ENCODE peak calls at places on chromosomes 3 and 15, in eight cellular contexts. T is ovary, C is esophagus muscularis mucosa, K is HepG2, H is heart left ventricle, S is breast epithelium, J is adrenal gland, B is IMR-90. P is an unnamed sample. For H3K36me3, the result is how much of the 10 kb centered on the place peaks cover.

GRCh38 chr15:89776274-89777072 is at the start of gene MESP2:
- DNase-seq in K (peak), H (peak), S (no peak), J (peak), B (peak), C (peak), T (peak), P (peak)

GRCh38 chr3:136856665-136857064 is 5.3 kb upstream of the NCK1 start:
- DNase-seq in C (no peak), J (no peak), B (no peak), H (no peak), T (no peak), K (no peak), S (no peak), P (no peak)

GRCh38 chr15:95284933-95285401 is 1045.5 kb upstream of the NR2F2 start:
- DNase-seq in K (no peak), C (no peak), T (no peak), B (peak), J (no peak), H (no peak), S (no peak), P (no peak)

GRCh38 chr3:160402249-160403027 is 3.0 kb downstream of the SMC4 start:
- DNase-seq in B (no peak), H (no peak), K (no peak), C (no peak), J (no peak), T (no peak), S (no peak), P (no peak)

GRCh38 chr3:71421475-71421819 is 162.1 kb downstream of the FOXP1 start:
- DNase-seq in K (no peak), J (no peak), B (no peak), H (no peak), T (no peak), C (no peak), S (no peak), P (no peak)

GRCh38 chr3:150899141-150899540 is 6.1 kb downstream of the MINDY4B start:
- DNase-seq in J (no peak), B (no peak), H (no peak), S (no peak), C (no peak), K (no peak), T (no peak), P (no peak)

GRCh38 chr15:99135194-99135593 is 30.3 kb downstream of the SYNM start:
- DNase-seq in T (no peak), J (peak), K (peak), S (peak), C (no peak), B (peak), H (no peak), P (peak)

GRCh38 chr15:87099916-87100315 is 1020.2 kb downstream of the AGBL1 start:
- DNase-seq in C (no peak), J (no peak), H (no peak), T (no peak), S (no peak), B (no peak), K (no peak), P (no peak)

GRCh38 chr3:113643583-113643982 is 52.9 kb downstream of the USF3 start:
- DNase-seq in C (no peak), S (no peak), K (no peak), B (no peak), H (no peak), T (no peak), J (no peak), P (no peak)

GRCh38 chr15:68492855-68493254 is 60.9 kb upstream of the ITGA11 start:
- DNase-seq in K (no peak), S (no peak), B (peak), H (peak), C (no peak), T (peak), J (no peak), P (peak)

GRCh38 chr3:53938645-53939044 is 47.0 kb upstream of the SELENOK start:
- DNase-seq in T (peak), B (peak), H (no peak), K (peak), J (peak), S (no peak), C (no peak), P (peak)

GRCh38 chr15:100913961-100914360 is 5.2 kb upstream of the LRRK1 start:
- DNase-seq in C (no peak), S (no peak), K (no peak), J (no peak), T (peak), B (no peak), H (peak), P (no peak)

GRCh38 chr3:185316740-185317407 is 46.1 kb upstream of the MAP3K13 start:
- DNase-seq in J (no peak), K (peak), T (no peak), S (no peak), C (no peak), B (peak), H (no peak), P (no peak)

GRCh38 chr3:150237490-150237889 is 170.6 kb upstream of the TSC22D2 start:
- DNase-seq in J (peak), C (no peak), K (no peak), B (peak), H (no peak), T (no peak), S (no peak), P (peak)

GRCh38 chr3:37402351-37402750 is 228.0 kb upstream of the LRRFIP2 start:
- DNase-seq in T (no peak), C (no peak), B (no peak), H (no peak), K (no peak), J (no peak), S (no peak), P (no peak)

GRCh38 chr3:106454497-106454896 is 585.7 kb upstream of the CBLB start:
- DNase-seq in K (no peak), J (no peak), B (no peak), S (no peak), T (no peak), H (no peak), C (no peak), P (no peak)

GRCh38 chr3:134330895-134331810 is 43.1 kb downstream of the AMOTL2 start:
- DNase-seq in S (peak), K (no peak), B (peak), C (no peak), J (no peak), T (no peak), H (peak), P (peak)

GRCh38 chr3:52280046-52280445 is 1.6 kb upstream of the WDR82 start:
- DNase-seq in B (no peak), H (no peak), K (no peak), T (no peak), J (no peak), C (no peak), S (no peak), P (no peak)

GRCh38 chr15:38130200-38130567 is 122.5 kb upstream of the SPRED1 start:
- DNase-seq in B (no peak), T (no peak), S (no peak), J (no peak), H (no peak), K (no peak), C (no peak), P (no peak)

GRCh38 chr3:10259036-10259435 is 10.8 kb downstream of the TATDN2 start:
- DNase-seq in H (no peak), J (no peak), S (no peak), B (no peak), T (no peak), C (no peak), K (no peak), P (no peak)
- H3K36me3 ChIP-seq in H (under half), J (under half), S (under half), B (under half), T (under half), C (under half), K (half or more), P (under half)

DNA sequence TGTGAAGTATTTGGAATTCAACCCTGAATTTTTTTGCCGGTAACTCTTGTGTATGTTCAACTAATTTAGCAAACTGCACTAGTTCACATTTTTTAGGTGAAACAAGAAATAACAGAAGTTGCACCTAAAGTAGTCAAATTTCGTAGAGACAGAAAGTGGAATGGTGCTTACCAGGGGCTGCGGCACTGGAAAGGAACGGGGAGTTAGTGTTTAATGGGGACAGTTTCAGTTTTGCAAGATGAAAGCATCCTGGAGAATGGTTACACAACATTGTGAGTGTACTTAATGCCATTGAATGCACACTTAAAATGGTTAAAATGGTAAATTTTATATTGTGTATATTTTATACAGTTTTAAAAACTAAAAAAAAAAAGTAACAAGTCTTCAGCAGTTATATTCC is 27.4 kb downstream of the PPARG start:
- DNase-seq in K (no peak), B (no peak), T (no peak), H (no peak), J (no peak), C (no peak), S (no peak), P (no peak)
- H3K27ac ChIP-seq in K (peak), B (no peak), T (no peak), H (no peak), J (no peak), C (no peak), S (no peak), P (no peak)

GRCh38 chr15:75347222-75348033 is 589 bp downstream of the NEIL1 start:
- DNase-seq in B (no peak), H (peak), J (peak), C (no peak), K (no peak), T (peak), S (no peak), P (peak)
- TF ChIP-seq POLR2A in B (no peak), H (no peak), J (no peak), C (no peak), K (peak), T (peak), S (no peak), P (no peak)

DNA sequence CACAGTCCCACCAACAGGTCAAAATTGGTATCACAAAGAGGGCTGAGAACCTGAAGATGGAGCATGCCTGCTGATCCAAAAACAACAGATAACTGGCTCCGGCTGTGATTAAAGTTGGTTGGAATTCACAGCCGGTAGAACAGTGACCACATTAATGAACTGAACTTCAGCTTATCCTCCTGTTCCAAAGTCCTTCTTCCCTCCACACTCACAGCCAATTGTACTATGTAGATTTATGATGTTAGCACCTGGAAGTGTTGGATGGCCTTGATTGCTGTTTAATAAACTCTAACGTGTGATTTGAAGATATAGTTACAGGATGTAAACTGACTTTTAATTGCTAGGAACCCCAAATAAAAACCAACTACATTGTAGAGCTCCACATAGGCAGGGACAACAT is 367.3 kb upstream of the FRG2C start:
- DNase-seq in J (no peak), B (no peak), C (peak), T (no peak), S (no peak), H (no peak), K (no peak), P (no peak)
- H3K36me3 ChIP-seq in J (under half), B (under half), C (under half), T (under half), S (under half), H (under half), K (under half), P (under half)

GRCh38 chr15:71334874-71335273 is 219.6 kb downstream of the THSD4 start:
- DNase-seq in J (no peak), S (no peak), T (no peak), B (peak), K (no peak), H (no peak), C (no peak), P (no peak)

GRCh38 chr15:71337197-71337845 is 222.1 kb downstream of the THSD4 start:
- DNase-seq in S (peak), K (no peak), C (no peak), B (no peak), J (no peak), H (no peak), T (no peak), P (peak)

GRCh38 chr15:71335591-71335990 is 220.3 kb downstream of the THSD4 start:
- DNase-seq in S (no peak), T (no peak), H (no peak), K (no peak), J (no peak), C (no peak), B (peak), P (no peak)

GRCh38 chr15:71338251-71338650 is 223.0 kb downstream of the THSD4 start:
- DNase-seq in C (no peak), J (no peak), S (no peak), K (no peak), T (no peak), H (peak), B (no peak), P (no peak)

DNA sequence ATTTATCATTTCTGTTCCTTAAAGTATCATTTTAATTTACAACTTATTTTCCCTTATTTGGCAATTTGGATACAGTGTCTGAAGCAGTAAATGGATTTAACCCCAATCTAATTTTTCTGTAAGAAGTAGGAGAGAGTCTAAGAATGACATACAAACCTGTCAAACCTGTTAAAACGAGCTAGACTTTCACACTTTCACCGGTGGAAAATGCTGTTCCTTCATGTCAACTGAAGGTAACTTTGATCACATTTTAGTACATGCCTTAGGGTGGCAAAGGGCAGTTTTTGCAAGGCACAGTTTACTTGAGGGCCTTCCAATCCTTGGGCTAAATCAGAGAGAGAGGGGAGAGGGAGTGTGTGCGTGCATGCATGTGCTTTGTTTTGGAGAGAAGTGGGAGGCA is 221.4 kb downstream of the THSD4 start:
- DNase-seq in B (no peak), S (no peak), H (no peak), J (no peak), K (no peak), C (no peak), T (no peak), P (no peak)
- H3K27ac ChIP-seq in B (peak), S (peak), H (peak), J (no peak), K (no peak), C (no peak), T (no peak), P (no peak)

DNA sequence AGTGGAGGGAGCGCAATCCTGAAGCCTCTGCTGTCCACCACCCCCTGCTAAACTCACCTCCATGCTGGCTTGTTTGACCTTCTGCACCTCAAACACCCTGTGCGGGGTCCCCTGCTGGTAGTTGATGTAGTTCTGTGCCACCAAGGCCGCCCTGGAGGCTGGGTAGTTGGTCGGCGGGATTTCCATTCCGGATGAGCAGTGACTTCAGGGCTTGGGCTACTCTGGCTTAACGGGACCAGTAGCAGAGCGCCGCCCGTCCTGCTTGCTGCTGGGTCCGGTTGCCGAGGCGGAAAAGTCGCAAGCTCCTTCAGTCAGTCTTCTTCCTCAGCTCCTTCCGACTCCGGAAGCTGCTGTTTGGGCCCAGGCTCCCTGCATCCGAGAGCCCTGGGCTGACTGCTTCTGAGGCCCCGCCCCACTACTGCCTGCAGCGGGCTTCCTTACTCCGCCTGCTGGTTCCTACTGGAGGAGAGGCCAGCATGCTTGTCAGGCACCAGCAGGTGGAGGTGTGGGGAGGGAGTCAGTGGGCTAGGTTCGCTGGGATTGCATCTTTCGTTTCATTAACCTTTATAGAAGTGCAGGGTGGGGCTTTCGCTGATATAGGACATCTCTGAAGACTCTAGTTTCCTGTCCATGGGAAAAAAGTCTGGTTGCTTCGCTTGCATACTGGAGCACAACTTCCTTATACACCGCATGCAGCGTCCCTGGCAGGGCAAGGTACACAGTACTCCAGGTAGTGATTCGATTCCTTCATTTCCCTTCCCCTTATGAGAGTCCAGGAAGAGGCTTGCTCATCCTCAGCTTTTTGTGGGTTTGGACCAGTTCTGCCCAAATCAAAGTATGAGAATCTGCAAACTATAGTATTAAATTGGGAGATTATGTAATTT is at the start of gene LXN:
- DNase-seq in S (peak), T (peak), J (peak), H (peak), B (peak), K (peak), C (peak), P (peak)
- TF ChIP-seq POLR2A in S (no peak), T (no peak), J (no peak), H (no peak), B (peak), K (no peak), C (no peak), P (peak)

DNA sequence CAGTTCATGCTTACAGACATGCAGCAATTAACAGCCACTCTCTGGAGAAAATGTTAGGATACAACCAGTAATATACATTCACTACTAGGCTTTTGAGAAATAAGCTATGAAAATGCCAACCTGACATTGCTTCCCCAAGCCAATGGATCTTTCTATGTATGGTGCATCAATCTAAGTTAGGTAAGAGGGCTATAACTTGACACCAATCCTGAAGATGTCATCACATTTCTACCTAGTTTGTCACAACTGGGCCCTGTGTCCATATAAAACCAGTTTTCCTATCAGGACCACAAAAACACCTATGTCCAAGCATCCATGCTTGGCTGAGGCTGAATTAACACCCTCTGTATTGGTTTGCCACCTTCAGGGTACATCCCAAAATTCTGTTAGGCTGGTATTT is 13.8 kb upstream of the GPX1 start:
- DNase-seq in C (no peak), J (no peak), T (no peak), B (no peak), S (no peak), H (no peak), K (no peak), P (no peak)
- H3K36me3 ChIP-seq in C (under half), J (half or more), T (under half), B (under half), S (under half), H (half or more), K (half or more), P (under half)

GRCh38 chr15:63089260-63090043 is 32.2 kb upstream of the LACTB start:
- DNase-seq in T (no peak), J (no peak), K (peak), H (peak), S (no peak), C (no peak), B (peak), P (peak)

GRCh38 chr15:63093486-63094205 is 28.0 kb upstream of the LACTB start:
- DNase-seq in T (peak), B (peak), H (peak), J (peak), C (peak), S (peak), K (peak), P (peak)

GRCh38 chr15:63094495-63094931 is 27.1 kb upstream of the LACTB start:
- DNase-seq in H (no peak), B (peak), T (no peak), J (no peak), C (no peak), K (peak), S (no peak), P (peak)

GRCh38 chr15:63090502-63091286 is 31.0 kb upstream of the LACTB start:
- DNase-seq in T (no peak), C (no peak), B (no peak), K (no peak), J (no peak), H (no peak), S (no peak), P (peak)

DNA sequence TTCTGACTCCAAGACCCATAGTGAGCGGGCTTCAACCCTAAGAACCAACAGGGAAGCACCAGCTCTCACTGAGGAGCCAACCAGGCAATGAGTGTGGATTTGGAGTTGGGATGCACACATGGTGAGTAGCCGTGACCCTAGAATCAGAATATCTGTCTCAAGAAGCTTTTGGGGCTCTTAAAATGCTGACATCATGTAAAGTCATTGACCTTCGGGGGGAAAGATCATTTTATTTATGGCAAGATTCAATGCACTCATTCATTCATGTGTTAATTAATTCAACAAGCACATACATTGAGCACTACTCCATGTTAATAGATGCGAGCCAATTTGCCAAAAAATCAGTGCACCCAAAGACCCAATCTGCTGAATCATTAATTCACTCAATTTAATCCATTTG is 30.0 kb upstream of the LACTB start:
- DNase-seq in T (no peak), J (no peak), K (no peak), B (no peak), C (no peak), H (no peak), S (no peak), P (no peak)
- H3K27ac ChIP-seq in T (no peak), J (no peak), K (no peak), B (no peak), C (no peak), H (no peak), S (no peak), P (no peak)

GRCh38 chr3:47847801-47848518 is 45.0 kb downstream of the DHX30 start:
- DNase-seq in K (no peak), H (no peak), J (no peak), S (no peak), T (no peak), B (no peak), C (no peak), P (no peak)

GRCh38 chr3:47847256-47847655 is 44.3 kb downstream of the DHX30 start:
- DNase-seq in C (no peak), S (no peak), T (no peak), B (no peak), H (no peak), J (no peak), K (no peak), P (no peak)

GRCh38 chr3:47850062-47850802 is 47.3 kb downstream of the DHX30 start:
- DNase-seq in K (peak), T (no peak), S (no peak), B (peak), H (no peak), C (no peak), J (no peak), P (no peak)

GRCh38 chr3:47849186-47850061 is 46.5 kb downstream of the DHX30 start:
- DNase-seq in S (no peak), H (no peak), K (no peak), C (no peak), T (no peak), B (no peak), J (no peak), P (no peak)

GRCh38 chr3:47848599-47849117 is 45.7 kb downstream of the DHX30 start:
- DNase-seq in C (no peak), J (no peak), S (no peak), H (no peak), K (no peak), T (no peak), B (no peak), P (no peak)
- TF ChIP-seq POLR2A in C (no peak), J (no peak), S (no peak), H (no peak), K (no peak), T (no peak), B (no peak), P (no peak)

GRCh38 chr3:123158899-123159390 is 42.8 kb upstream of the SEC22A start:
- DNase-seq in K (no peak), T (no peak), H (no peak), B (no peak), S (no peak), C (no peak), J (no peak), P (no peak)
- H3K36me3 ChIP-seq in K (half or more), T (under half), H (under half), B (half or more), S (under half), C (under half), J (half or more), P (under half)

P was measured in thyroid gland.